ENCODE peak calls at places on chromosomes 3 and 15, in five cellular contexts. E is IMR-90, N is H9, I is mesenchymal stem cell, T is H1. R is an unnamed sample.

GRCh38 chr3:45608885-45609284 is 14.3 kb downstream of the LIMD1 start:
- DNase-seq in E (peak; percentile 83), N (no peak), I (peak; percentile 53), T (no peak), R (no peak)

GRCh38 chr15:84949845-84950569 is 31.6 kb upstream of the PDE8A start:
- DNase-seq in E (no peak), N (no peak), I (no peak), T (no peak), R (no peak)

GRCh38 chr15:42494998-42495360 is 455 bp upstream of the SNAP23 start:
- DNase-seq in E (peak; percentile 77), N (no peak), I (peak; percentile 86), T (no peak), R (peak; percentile 2)

GRCh38 chr3:3799173-3800075 is at the start of gene LRRN1:
- DNase-seq in E (no peak), N (peak; percentile 94), I (no peak), T (peak; percentile 88), R (peak; percentile 90)

GRCh38 chr3:29285356-29286070 is 4.6 kb downstream of the RBMS3 start:
- DNase-seq in E (peak; percentile 33), N (no peak), I (peak; percentile 45), T (no peak), R (no peak)

GRCh38 chr15:53122818-53123217 is 332.7 kb upstream of the ONECUT1 start:
- DNase-seq in E (no peak), N (no peak), I (no peak), T (no peak), R (no peak)

GRCh38 chr15:40493089-40493840 is 22.5 kb downstream of the CHST14 start:
- DNase-seq in E (no peak), N (no peak), I (peak; percentile 19), T (no peak), R (no peak)

GRCh38 chr15:62647195-62647865 is 395.2 kb upstream of the TPM1 start:
- DNase-seq in E (peak; percentile 68), N (no peak), I (peak; percentile 41), T (no peak), R (no peak)

GRCh38 chr15:50463423-50464358 is 39.5 kb downstream of the USP8 start:
- DNase-seq in E (peak; percentile 68), N (no peak), I (peak; percentile 77), T (no peak), R (no peak)

GRCh38 chr3:188568750-188569149 is 414.8 kb downstream of the LPP start:
- DNase-seq in E (peak; percentile 13), N (no peak), I (no peak), T (no peak), R (no peak)

GRCh38 chr15:98953000-98953776 is 54.4 kb downstream of the PGPEP1L start:
- DNase-seq in E (peak; percentile 13), N (no peak), I (no peak), T (no peak), R (no peak)

GRCh38 chr3:20861454-20861853 is 675.4 kb upstream of the SGO1 start:
- DNase-seq in E (no peak), N (no peak), I (no peak), T (no peak), R (no peak)

GRCh38 chr3:72303926-72304325 is 519.0 kb upstream of the PROK2 start:
- DNase-seq in E (no peak), N (peak; percentile 36), I (peak; percentile 52), T (no peak), R (no peak)

GRCh38 chr3:18444597-18445420 is 19.7 kb upstream of the SATB1 start:
- DNase-seq in E (peak; percentile 40), N (peak; percentile 59), I (peak; percentile 62), T (peak; percentile 79), R (peak; percentile 77)

GRCh38 chr3:8458711-8459110 is 42.9 kb upstream of the LMCD1 start:
- DNase-seq in E (peak; percentile 95), N (no peak), I (peak; percentile 47), T (no peak), R (no peak)

GRCh38 chr3:23659274-23659673 is 146.5 kb upstream of the UBE2E1 start:
- DNase-seq in E (no peak), N (no peak), I (no peak), T (no peak), R (no peak)

GRCh38 chr3:197151562-197151961 is 121.9 kb upstream of the MELTF start:
- DNase-seq in E (peak; percentile 78), N (no peak), I (peak; percentile 69), T (no peak), R (no peak)

GRCh38 chr15:45099549-45100165 is 14.3 kb downstream of the DUOX2 start:
- DNase-seq in E (no peak), N (no peak), I (no peak), T (no peak), R (no peak)

GRCh38 chr3:49120438-49121135 is at the start of gene USP19:
- DNase-seq in E (peak; percentile 90), N (peak; percentile 96), I (peak; percentile 94), T (peak; percentile 96), R (peak; percentile 84)
- H3K14ac ChIP-seq in E (peak within 1 kb of the TSS; percentile 94), N (peak within 1 kb of the TSS; percentile 80), I (peak within 1 kb of the TSS; percentile 99), T (no peak within 1 kb of the TSS), R (peak within 1 kb of the TSS; percentile 28)

DNA sequence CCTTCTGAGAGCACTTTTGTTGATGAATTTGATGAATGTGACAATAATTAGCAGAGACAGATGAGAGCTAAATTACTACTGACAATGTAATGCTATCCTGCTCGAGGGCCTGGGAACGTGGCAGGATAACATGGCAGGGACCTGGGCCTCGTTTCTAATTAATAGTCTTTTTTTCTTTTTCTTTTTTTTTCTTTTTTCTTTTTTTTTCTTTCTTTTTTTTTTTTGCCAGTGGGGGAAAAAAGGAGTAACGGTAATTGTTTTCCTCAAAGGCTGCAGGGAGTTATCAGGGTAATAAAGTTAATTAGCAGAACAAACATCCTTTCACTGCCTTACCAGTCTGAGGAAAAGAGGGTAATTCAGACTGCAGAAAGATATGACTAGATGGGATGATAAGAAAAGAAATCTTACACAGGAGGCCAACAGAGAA is 150.1 kb upstream of the SOX2 start:
- DNase-seq in E (no peak), N (no peak), I (no peak), T (no peak), R (no peak)
- H2BK15ac ChIP-seq in E (no peak overlapping the region), N (no peak overlapping the region), I (no peak overlapping the region), T (no peak overlapping the region), R (no peak overlapping the region)

GRCh38 chr3:152269423-152270144 is 855 bp downstream of the MBNL1 start:
- DNase-seq in E (peak; percentile 94), N (peak; percentile 34), I (peak; percentile 92), T (no peak), R (no peak)
- H3K14ac ChIP-seq in E (peak overlapping the region; percentile 96), N (peak overlapping the region; percentile 92), I (peak overlapping the region; percentile 100), T (no peak overlapping the region), R (no peak overlapping the region)

DNA sequence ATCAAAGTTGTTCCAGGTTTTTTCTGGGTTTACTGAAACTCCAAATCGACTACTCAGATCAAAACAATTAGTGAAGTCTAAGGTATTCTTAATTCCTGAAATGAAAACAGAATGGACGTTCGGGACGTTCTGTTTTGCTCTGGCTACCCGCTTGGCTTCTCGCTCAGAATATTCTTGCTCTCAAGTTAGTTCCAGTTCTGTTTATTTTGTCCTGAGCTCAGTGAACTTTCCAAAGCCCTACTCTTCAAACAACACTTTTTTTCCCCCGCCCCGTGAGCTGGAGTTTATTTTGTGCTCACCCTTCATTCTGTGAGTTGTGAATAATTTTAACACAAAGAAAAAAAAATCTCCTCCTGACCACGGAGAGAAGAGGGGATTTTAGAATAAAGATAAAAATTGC is 72.6 kb downstream of the SAMMSON start:
- DNase-seq in E (no peak), N (no peak), I (no peak), T (no peak), R (no peak)
- H2BK15ac ChIP-seq in E (no peak overlapping the region), N (no peak overlapping the region), I (no peak overlapping the region), T (no peak overlapping the region), R (no peak overlapping the region)

R was measured in neuronal stem cell.